ENCODE peak calls at places on chromosome 14, in ten cellular contexts. F is Calu3, Q is stomach, B is left ventricle myocardium inferior, I is AG09319, E is GM12865, V is pancreas, S is nephron progenitor cell, A is OCI-LY7, N is astrocyte of the spinal cord. H is an unnamed sample.

GRCh38 chr14:71720978-71721624 is 211.1 kb upstream of the RGS6 start:
- DNase-seq in F (peak; percentile 64), Q (no peak), B (no peak), I (peak; percentile 40), E (peak; percentile 66), V (no peak), S (peak; percentile 28), A (peak; percentile 30), N (peak; percentile 81), H (no peak)

GRCh38 chr14:33932526-33933292 is 18.2 kb downstream of the EGLN3 start:
- DNase-seq in F (no peak), Q (no peak), B (no peak), I (no peak), E (no peak), V (no peak), S (peak; percentile 20), A (no peak), N (peak; percentile 41), H (no peak)

GRCh38 chr14:65354715-65355114 is 57.8 kb upstream of the FUT8 start:
- DNase-seq in F (no peak), Q (peak; percentile 83), B (no peak), I (no peak), E (no peak), V (no peak), S (no peak), A (no peak), N (no peak), H (no peak)

GRCh38 chr14:42057176-42057575 is 450.5 kb downstream of the LRFN5 start:
- DNase-seq in F (no peak), Q (no peak), B (no peak), I (no peak), E (no peak), V (no peak), S (no peak), A (no peak), N (peak; percentile 32), H (no peak)

GRCh38 chr14:58884442-58884841 is 246.7 kb downstream of the DACT1 start:
- DNase-seq in F (no peak), Q (no peak), B (no peak), I (no peak), E (peak; percentile 5), V (no peak), S (no peak), A (peak; percentile 8), N (no peak), H (no peak)

GRCh38 chr14:61347771-61348443 is 26.5 kb downstream of the PRKCH start:
- DNase-seq in F (no peak), Q (no peak), B (no peak), I (no peak), E (no peak), V (no peak), S (no peak), A (no peak), N (no peak), H (no peak)

GRCh38 chr14:31122921-31123320 is 84.7 kb downstream of the HECTD1 start:
- DNase-seq in F (no peak), Q (no peak), B (no peak), I (no peak), E (no peak), V (no peak), S (no peak), A (no peak), N (no peak), H (no peak)

GRCh38 chr14:63896278-63896720 is 43.5 kb downstream of the SYNE2 start:
- DNase-seq in F (peak; percentile 78), Q (peak; percentile 76), B (peak; percentile 49), I (peak; percentile 90), E (no peak), V (no peak), S (no peak), A (no peak), N (peak; percentile 95), H (no peak)

GRCh38 chr14:56581041-56581727 is 1.6 kb downstream of the TMEM260 start:
- DNase-seq in F (no peak), Q (no peak), B (no peak), I (no peak), E (peak; percentile 5), V (no peak), S (no peak), A (no peak), N (no peak), H (no peak)

GRCh38 chr14:95713596-95714371 is at the start of gene TCL1A:
- DNase-seq in F (no peak), Q (no peak), B (no peak), I (no peak), E (peak; percentile 91), V (no peak), S (no peak), A (peak; percentile 93), N (no peak), H (peak; percentile 66)
- TF ChIP-seq CTCF in F (no peak), Q (no peak), B (no peak), I (no peak), E (peak; percentile 54), V (no peak), S (no peak), A (peak; percentile 70), N (no peak), H (no peak)

DNA sequence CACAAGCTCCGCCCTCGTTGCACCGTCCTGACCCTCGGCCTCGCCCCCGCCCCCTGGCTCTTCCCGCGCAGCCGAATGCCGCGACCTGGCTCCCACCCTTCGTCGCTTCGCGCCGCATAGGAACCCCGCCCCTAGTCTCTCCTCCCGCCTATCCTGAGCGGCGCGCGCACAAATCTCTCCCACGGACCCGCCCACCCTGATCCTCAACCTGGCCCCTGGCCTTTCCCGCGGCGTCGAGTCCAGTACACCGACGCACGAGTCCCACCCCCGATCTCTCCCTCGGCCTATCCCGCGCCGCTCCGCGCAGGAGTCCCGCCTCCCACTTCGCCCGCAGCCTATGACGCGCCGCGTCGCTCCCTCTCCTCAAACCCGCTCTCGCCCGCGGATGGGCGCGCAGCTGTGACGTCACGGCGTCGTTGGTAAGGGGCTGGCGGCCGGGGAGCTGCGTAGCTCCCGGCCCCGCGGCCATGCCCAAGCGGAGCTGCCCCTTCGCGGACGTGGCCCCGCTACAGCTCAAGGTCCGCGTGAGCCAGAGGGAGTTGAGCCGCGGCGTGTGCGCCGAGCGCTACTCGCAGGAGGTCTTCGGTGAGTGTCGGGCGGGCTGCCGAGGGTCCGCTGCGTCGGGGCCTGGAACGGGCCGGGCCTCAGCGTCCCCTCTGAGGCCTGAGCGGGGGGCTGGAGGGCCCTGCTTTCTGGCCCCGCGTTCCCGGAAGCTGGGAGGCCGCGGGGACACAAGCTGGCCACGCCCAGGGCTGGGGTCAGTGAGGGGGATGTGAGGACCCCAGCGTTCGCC is at the start of gene SIVA1:
- DNase-seq in F (peak; percentile 99), Q (peak; percentile 100), B (peak; percentile 100), I (peak; percentile 98), E (peak; percentile 100), V (peak; percentile 99), S (peak; percentile 100), A (peak; percentile 99), N (peak; percentile 100), H (peak; percentile 98)
- TF ChIP-seq CTCF in F (no peak), Q (no peak), B (no peak), I (no peak), E (no peak), V (no peak), S (no peak), A (no peak), N (no peak), H (no peak)

GRCh38 chr14:103385994-103386491 is 828 bp downstream of the MARK3 start:
- DNase-seq in F (peak; percentile 20), Q (peak; percentile 35), B (no peak), I (no peak), E (peak; percentile 51), V (peak; percentile 69), S (peak; percentile 51), A (peak; percentile 50), N (peak; percentile 26), H (peak; percentile 38)

GRCh38 chr14:103386632-103387329 is 1.6 kb downstream of the MARK3 start:
- DNase-seq in F (no peak), Q (no peak), B (no peak), I (no peak), E (no peak), V (no peak), S (peak; percentile 12), A (peak; percentile 19), N (peak; percentile 33), H (no peak)

GRCh38 chr14:103382375-103382774 is 2.8 kb upstream of the MARK3 start:
- DNase-seq in F (no peak), Q (no peak), B (no peak), I (no peak), E (no peak), V (no peak), S (no peak), A (no peak), N (no peak), H (no peak)

GRCh38 chr14:103384450-103385152 is 614 bp upstream of the MARK3 start:
- DNase-seq in F (peak; percentile 11), Q (no peak), B (peak; percentile 24), I (no peak), E (no peak), V (peak; percentile 62), S (no peak), A (no peak), N (no peak), H (no peak)

GRCh38 chr14:103385153-103385993 is at the start of gene MARK3:
- DNase-seq in F (peak; percentile 97), Q (peak; percentile 98), B (peak; percentile 98), I (peak; percentile 85), E (peak; percentile 97), V (peak; percentile 98), S (peak; percentile 97), A (peak; percentile 98), N (peak; percentile 98), H (peak; percentile 93)
- TF ChIP-seq CTCF in F (no peak), Q (no peak), B (no peak), I (no peak), E (peak; percentile 8), V (no peak), S (no peak), A (peak; percentile 50), N (peak; percentile 11), H (no peak)

GRCh38 chr14:68510951-68511726 is 281.7 kb downstream of the ZFP36L1 start:
- DNase-seq in F (no peak), Q (no peak), B (no peak), I (no peak), E (no peak), V (no peak), S (no peak), A (no peak), N (no peak), H (no peak)
- TF ChIP-seq CTCF in F (no peak), Q (no peak), B (no peak), I (peak; percentile 4), E (no peak), V (no peak), S (no peak), A (no peak), N (no peak), H (no peak)

DNA sequence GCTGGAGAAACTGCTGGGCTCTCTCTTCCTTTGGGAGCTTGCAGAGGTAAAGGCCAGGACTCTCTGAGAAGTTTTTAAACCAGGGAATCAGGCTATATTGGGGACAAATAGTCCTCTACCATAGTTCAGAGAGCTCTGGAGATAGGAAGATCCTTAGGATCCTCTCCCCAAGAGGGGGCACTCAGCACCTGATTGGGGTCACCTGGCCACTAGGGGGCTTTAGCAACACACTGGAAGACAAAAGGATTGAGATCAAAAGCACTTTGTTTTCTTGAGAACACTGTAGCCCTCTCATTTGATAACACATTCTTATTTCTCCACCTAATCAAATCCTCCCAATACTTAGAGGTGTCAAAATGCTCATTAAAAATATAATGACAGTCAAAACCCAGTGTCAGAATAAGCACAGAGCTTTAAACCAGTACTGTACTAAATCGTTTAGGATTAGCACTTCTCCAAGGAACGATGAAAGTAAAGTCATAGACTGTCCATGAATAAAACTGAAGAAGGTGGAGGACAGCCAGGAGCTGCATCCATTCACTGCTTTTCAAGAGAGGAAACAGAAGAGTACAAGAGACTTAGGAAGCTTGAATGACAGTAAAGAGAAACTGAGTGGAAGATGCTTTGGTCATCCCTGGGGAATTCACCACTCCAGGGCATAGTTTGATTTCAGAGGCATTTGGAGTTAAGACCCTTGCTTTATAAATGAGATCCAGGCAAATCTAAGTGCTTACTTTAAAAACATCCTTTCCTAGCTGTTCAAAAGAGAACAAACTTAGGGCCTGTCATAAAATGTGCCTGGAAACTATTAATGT is 26.5 kb downstream of the BMP4 start:
- DNase-seq in F (peak; percentile 76), Q (no peak), B (no peak), I (no peak), E (peak; percentile 55), V (peak; percentile 62), S (peak; percentile 35), A (peak; percentile 50), N (no peak), H (no peak)
- TF ChIP-seq CTCF in F (peak; percentile 43), Q (no peak), B (peak; percentile 54), I (peak; percentile 18), E (peak; percentile 64), V (peak; percentile 43), S (peak; percentile 56), A (peak; percentile 84), N (peak; percentile 56), H (no peak)

H was measured in activated B cell treated with CpG ODN at 0.5 μM for 24 hours.